ENCODE peak calls at places on chromosomes 12 and 14, in nine cellular contexts. One of them, this sample, is unnamed.

GRCh38 chr12:91902860-91903683 is 242.6 kb downstream of the BTG1 start:
- DNase-seq in AG10803: peak; percentile 52
- DNase-seq in HCT116: no peak
- DNase-seq in choroid plexus epithelial cell: peak; percentile 14
- DNase-seq in fibroblast of villous mesenchyme: no peak
- DNase-seq in PC-3: no peak
- DNase-seq in progenitor cell of endocrine pancreas: no peak
- DNase-seq in astrocyte: peak; percentile 51
- DNase-seq in epithelial cell of esophagus: peak; percentile 66
- DNase-seq in this sample: no peak

GRCh38 chr12:1815108-1815507 is 5.3 kb upstream of the LRTM2 start:
- DNase-seq in AG10803: no peak
- DNase-seq in HCT116: no peak
- DNase-seq in choroid plexus epithelial cell: no peak
- DNase-seq in fibroblast of villous mesenchyme: no peak
- DNase-seq in PC-3: no peak
- DNase-seq in progenitor cell of endocrine pancreas: no peak
- DNase-seq in astrocyte: no peak
- DNase-seq in epithelial cell of esophagus: no peak
- DNase-seq in this sample: no peak

GRCh38 chr14:68791078-68791983 is 1.5 kb downstream of the ZFP36L1 start:
- DNase-seq in AG10803: peak; percentile 42
- DNase-seq in HCT116: no peak
- DNase-seq in choroid plexus epithelial cell: peak; percentile 57
- DNase-seq in fibroblast of villous mesenchyme: peak; percentile 50
- DNase-seq in PC-3: peak; percentile 41
- DNase-seq in progenitor cell of endocrine pancreas: no peak
- DNase-seq in astrocyte: no peak
- DNase-seq in epithelial cell of esophagus: no peak
- DNase-seq in this sample: peak; percentile 49

GRCh38 chr12:57674691-57675090 is 19.2 kb upstream of the OS9 start:
- DNase-seq in AG10803: no peak
- DNase-seq in HCT116: no peak
- DNase-seq in choroid plexus epithelial cell: no peak
- DNase-seq in fibroblast of villous mesenchyme: no peak
- DNase-seq in PC-3: no peak
- DNase-seq in progenitor cell of endocrine pancreas: no peak
- DNase-seq in astrocyte: no peak
- DNase-seq in epithelial cell of esophagus: no peak
- DNase-seq in this sample: no peak

GRCh38 chr12:126343352-126343751 is 1278.1 kb downstream of the AACS start:
- DNase-seq in AG10803: no peak
- DNase-seq in HCT116: no peak
- DNase-seq in choroid plexus epithelial cell: no peak
- DNase-seq in fibroblast of villous mesenchyme: no peak
- DNase-seq in PC-3: no peak
- DNase-seq in progenitor cell of endocrine pancreas: no peak
- DNase-seq in astrocyte: no peak
- DNase-seq in epithelial cell of esophagus: no peak
- DNase-seq in this sample: no peak

GRCh38 chr12:23108957-23109356 is 484.0 kb downstream of the ETNK1 start:
- DNase-seq in AG10803: no peak
- DNase-seq in HCT116: no peak
- DNase-seq in choroid plexus epithelial cell: no peak
- DNase-seq in fibroblast of villous mesenchyme: no peak
- DNase-seq in PC-3: no peak
- DNase-seq in progenitor cell of endocrine pancreas: no peak
- DNase-seq in astrocyte: no peak
- DNase-seq in epithelial cell of esophagus: no peak
- DNase-seq in this sample: no peak

GRCh38 chr12:26471560-26471959 is 276.2 kb downstream of the SSPN start:
- DNase-seq in AG10803: peak; percentile 54
- DNase-seq in HCT116: no peak
- DNase-seq in choroid plexus epithelial cell: peak; percentile 64
- DNase-seq in fibroblast of villous mesenchyme: peak; percentile 25
- DNase-seq in PC-3: peak; percentile 23
- DNase-seq in progenitor cell of endocrine pancreas: no peak
- DNase-seq in astrocyte: peak; percentile 63
- DNase-seq in epithelial cell of esophagus: no peak
- DNase-seq in this sample: no peak

GRCh38 chr12:17108877-17109520 is 503.0 kb upstream of the LMO3 start:
- DNase-seq in AG10803: no peak
- DNase-seq in HCT116: no peak
- DNase-seq in choroid plexus epithelial cell: no peak
- DNase-seq in fibroblast of villous mesenchyme: no peak
- DNase-seq in PC-3: peak; percentile 62
- DNase-seq in progenitor cell of endocrine pancreas: no peak
- DNase-seq in astrocyte: peak; percentile 33
- DNase-seq in epithelial cell of esophagus: peak; percentile 38
- DNase-seq in this sample: no peak

DNA sequence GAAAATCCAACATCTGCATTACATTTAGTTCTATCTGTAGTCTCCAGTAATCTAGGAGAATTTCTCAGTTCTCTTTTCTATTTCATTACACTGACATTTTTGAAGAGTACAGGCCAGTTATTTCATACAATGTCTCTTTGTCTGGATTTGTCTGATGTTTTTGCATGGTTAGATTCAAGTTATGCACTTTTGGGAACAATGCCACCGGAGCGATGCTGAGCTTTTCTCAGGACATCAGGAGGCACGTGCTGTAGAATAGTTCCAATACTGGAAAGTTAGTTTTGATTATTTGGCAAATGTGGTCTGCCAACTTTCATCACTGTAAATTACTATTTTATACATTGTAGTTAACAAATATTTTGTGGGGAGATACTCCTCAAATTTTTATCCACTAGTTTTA is 43.1 kb downstream of the ALDH1L2 start:
- DNase-seq in AG10803: peak; percentile 18
- DNase-seq in HCT116: no peak
- DNase-seq in choroid plexus epithelial cell: no peak
- DNase-seq in fibroblast of villous mesenchyme: no peak
- DNase-seq in PC-3: no peak
- DNase-seq in progenitor cell of endocrine pancreas: no peak
- DNase-seq in astrocyte: peak; percentile 68
- DNase-seq in epithelial cell of esophagus: no peak
- DNase-seq in this sample: no peak
- TF ChIP-seq CTCF in AG10803: no peak
- TF ChIP-seq CTCF in HCT116: no peak
- TF ChIP-seq CTCF in choroid plexus epithelial cell: no peak
- TF ChIP-seq CTCF in fibroblast of villous mesenchyme: no peak
- TF ChIP-seq CTCF in PC-3: no peak
- TF ChIP-seq CTCF in progenitor cell of endocrine pancreas: no peak
- TF ChIP-seq CTCF in astrocyte: no peak
- TF ChIP-seq CTCF in epithelial cell of esophagus: no peak
- TF ChIP-seq CTCF in this sample: no peak

GRCh38 chr12:66713984-66714383 is 35.1 kb upstream of the GRIP1 start:
- DNase-seq in AG10803: no peak
- DNase-seq in HCT116: no peak
- DNase-seq in choroid plexus epithelial cell: no peak
- DNase-seq in fibroblast of villous mesenchyme: no peak
- DNase-seq in PC-3: no peak
- DNase-seq in progenitor cell of endocrine pancreas: no peak
- DNase-seq in astrocyte: no peak
- DNase-seq in epithelial cell of esophagus: no peak
- DNase-seq in this sample: no peak

GRCh38 chr12:66716522-66716921 is 37.6 kb upstream of the GRIP1 start:
- DNase-seq in AG10803: no peak
- DNase-seq in HCT116: no peak
- DNase-seq in choroid plexus epithelial cell: no peak
- DNase-seq in fibroblast of villous mesenchyme: no peak
- DNase-seq in PC-3: no peak
- DNase-seq in progenitor cell of endocrine pancreas: no peak
- DNase-seq in astrocyte: no peak
- DNase-seq in epithelial cell of esophagus: no peak
- DNase-seq in this sample: no peak

GRCh38 chr12:66719862-66720261 is 41.0 kb upstream of the GRIP1 start:
- DNase-seq in AG10803: no peak
- DNase-seq in HCT116: no peak
- DNase-seq in choroid plexus epithelial cell: no peak
- DNase-seq in fibroblast of villous mesenchyme: no peak
- DNase-seq in PC-3: no peak
- DNase-seq in progenitor cell of endocrine pancreas: no peak
- DNase-seq in astrocyte: no peak
- DNase-seq in epithelial cell of esophagus: no peak
- DNase-seq in this sample: no peak

GRCh38 chr12:66714709-66715108 is 35.8 kb upstream of the GRIP1 start:
- DNase-seq in AG10803: no peak
- DNase-seq in HCT116: no peak
- DNase-seq in choroid plexus epithelial cell: no peak
- DNase-seq in fibroblast of villous mesenchyme: no peak
- DNase-seq in PC-3: no peak
- DNase-seq in progenitor cell of endocrine pancreas: no peak
- DNase-seq in astrocyte: no peak
- DNase-seq in epithelial cell of esophagus: no peak
- DNase-seq in this sample: no peak

GRCh38 chr12:66717049-66717448 is 38.2 kb upstream of the GRIP1 start:
- DNase-seq in AG10803: no peak
- DNase-seq in HCT116: no peak
- DNase-seq in choroid plexus epithelial cell: no peak
- DNase-seq in fibroblast of villous mesenchyme: no peak
- DNase-seq in PC-3: peak; percentile 38
- DNase-seq in progenitor cell of endocrine pancreas: no peak
- DNase-seq in astrocyte: no peak
- DNase-seq in epithelial cell of esophagus: no peak
- DNase-seq in this sample: no peak
- TF ChIP-seq CTCF in AG10803: no peak
- TF ChIP-seq CTCF in HCT116: no peak
- TF ChIP-seq CTCF in choroid plexus epithelial cell: no peak
- TF ChIP-seq CTCF in fibroblast of villous mesenchyme: no peak
- TF ChIP-seq CTCF in PC-3: peak; percentile 61
- TF ChIP-seq CTCF in progenitor cell of endocrine pancreas: no peak
- TF ChIP-seq CTCF in astrocyte: no peak
- TF ChIP-seq CTCF in epithelial cell of esophagus: peak; percentile 4
- TF ChIP-seq CTCF in this sample: no peak

GRCh38 chr14:58640959-58641358 is 3.2 kb downstream of the DACT1 start:
- DNase-seq in AG10803: no peak
- DNase-seq in HCT116: no peak
- DNase-seq in choroid plexus epithelial cell: no peak
- DNase-seq in fibroblast of villous mesenchyme: no peak
- DNase-seq in PC-3: no peak
- DNase-seq in progenitor cell of endocrine pancreas: no peak
- DNase-seq in astrocyte: no peak
- DNase-seq in epithelial cell of esophagus: no peak
- DNase-seq in this sample: no peak

GRCh38 chr14:58639842-58640484 is 2.2 kb downstream of the DACT1 start:
- DNase-seq in AG10803: peak; percentile 96
- DNase-seq in HCT116: peak; percentile 62
- DNase-seq in choroid plexus epithelial cell: peak; percentile 93
- DNase-seq in fibroblast of villous mesenchyme: peak; percentile 84
- DNase-seq in PC-3: peak; percentile 96
- DNase-seq in progenitor cell of endocrine pancreas: no peak
- DNase-seq in astrocyte: peak; percentile 84
- DNase-seq in epithelial cell of esophagus: peak; percentile 69
- DNase-seq in this sample: peak; percentile 66

GRCh38 chr14:58638231-58639205 is 756 bp downstream of the DACT1 start:
- DNase-seq in AG10803: peak; percentile 36
- DNase-seq in HCT116: no peak
- DNase-seq in choroid plexus epithelial cell: peak; percentile 45
- DNase-seq in fibroblast of villous mesenchyme: peak; percentile 44
- DNase-seq in PC-3: peak; percentile 49
- DNase-seq in progenitor cell of endocrine pancreas: no peak
- DNase-seq in astrocyte: peak; percentile 31
- DNase-seq in epithelial cell of esophagus: peak; percentile 16
- DNase-seq in this sample: no peak

GRCh38 chr14:58643366-58643765 is 5.6 kb downstream of the DACT1 start:
- DNase-seq in AG10803: no peak
- DNase-seq in HCT116: no peak
- DNase-seq in choroid plexus epithelial cell: no peak
- DNase-seq in fibroblast of villous mesenchyme: peak; percentile 6
- DNase-seq in PC-3: no peak
- DNase-seq in progenitor cell of endocrine pancreas: no peak
- DNase-seq in astrocyte: no peak
- DNase-seq in epithelial cell of esophagus: no peak
- DNase-seq in this sample: no peak

GRCh38 chr14:58641509-58641908 is 3.7 kb downstream of the DACT1 start:
- DNase-seq in AG10803: no peak
- DNase-seq in HCT116: no peak
- DNase-seq in choroid plexus epithelial cell: no peak
- DNase-seq in fibroblast of villous mesenchyme: no peak
- DNase-seq in PC-3: peak; percentile 45
- DNase-seq in progenitor cell of endocrine pancreas: no peak
- DNase-seq in astrocyte: no peak
- DNase-seq in epithelial cell of esophagus: peak; percentile 17
- DNase-seq in this sample: peak; percentile 6
- TF ChIP-seq CTCF in AG10803: peak; percentile 7
- TF ChIP-seq CTCF in HCT116: peak; percentile 48
- TF ChIP-seq CTCF in choroid plexus epithelial cell: peak; percentile 50
- TF ChIP-seq CTCF in fibroblast of villous mesenchyme: peak; percentile 16
- TF ChIP-seq CTCF in PC-3: peak; percentile 84
- TF ChIP-seq CTCF in progenitor cell of endocrine pancreas: peak; percentile 7
- TF ChIP-seq CTCF in astrocyte: no peak
- TF ChIP-seq CTCF in epithelial cell of esophagus: peak; percentile 31
- TF ChIP-seq CTCF in this sample: no peak

GRCh38 chr14:65104791-65105190 is 2.5 kb upstream of the MAX start:
- DNase-seq in AG10803: no peak
- DNase-seq in HCT116: no peak
- DNase-seq in choroid plexus epithelial cell: no peak
- DNase-seq in fibroblast of villous mesenchyme: no peak
- DNase-seq in PC-3: no peak
- DNase-seq in progenitor cell of endocrine pancreas: no peak
- DNase-seq in astrocyte: no peak
- DNase-seq in epithelial cell of esophagus: no peak
- DNase-seq in this sample: no peak

GRCh38 chr14:65100905-65101541 is 1.3 kb downstream of the MAX start:
- DNase-seq in AG10803: no peak
- DNase-seq in HCT116: no peak
- DNase-seq in choroid plexus epithelial cell: peak; percentile 13
- DNase-seq in fibroblast of villous mesenchyme: peak; percentile 16
- DNase-seq in PC-3: no peak
- DNase-seq in progenitor cell of endocrine pancreas: no peak
- DNase-seq in astrocyte: peak; percentile 15
- DNase-seq in epithelial cell of esophagus: no peak
- DNase-seq in this sample: peak; percentile 1

GRCh38 chr14:65101631-65102440 is 481 bp downstream of the MAX start:
- DNase-seq in AG10803: no peak
- DNase-seq in HCT116: no peak
- DNase-seq in choroid plexus epithelial cell: no peak
- DNase-seq in fibroblast of villous mesenchyme: peak; percentile 6
- DNase-seq in PC-3: no peak
- DNase-seq in progenitor cell of endocrine pancreas: peak; percentile 31
- DNase-seq in astrocyte: no peak
- DNase-seq in epithelial cell of esophagus: no peak
- DNase-seq in this sample: peak; percentile 8

GRCh38 chr14:65102441-65103149 is at the start of gene MAX:
- DNase-seq in AG10803: peak; percentile 99
- DNase-seq in HCT116: peak; percentile 96
- DNase-seq in choroid plexus epithelial cell: peak; percentile 99
- DNase-seq in fibroblast of villous mesenchyme: peak; percentile 99
- DNase-seq in PC-3: peak; percentile 98
- DNase-seq in progenitor cell of endocrine pancreas: peak; percentile 94
- DNase-seq in astrocyte: peak; percentile 97
- DNase-seq in epithelial cell of esophagus: peak; percentile 99
- DNase-seq in this sample: peak; percentile 98

DNA sequence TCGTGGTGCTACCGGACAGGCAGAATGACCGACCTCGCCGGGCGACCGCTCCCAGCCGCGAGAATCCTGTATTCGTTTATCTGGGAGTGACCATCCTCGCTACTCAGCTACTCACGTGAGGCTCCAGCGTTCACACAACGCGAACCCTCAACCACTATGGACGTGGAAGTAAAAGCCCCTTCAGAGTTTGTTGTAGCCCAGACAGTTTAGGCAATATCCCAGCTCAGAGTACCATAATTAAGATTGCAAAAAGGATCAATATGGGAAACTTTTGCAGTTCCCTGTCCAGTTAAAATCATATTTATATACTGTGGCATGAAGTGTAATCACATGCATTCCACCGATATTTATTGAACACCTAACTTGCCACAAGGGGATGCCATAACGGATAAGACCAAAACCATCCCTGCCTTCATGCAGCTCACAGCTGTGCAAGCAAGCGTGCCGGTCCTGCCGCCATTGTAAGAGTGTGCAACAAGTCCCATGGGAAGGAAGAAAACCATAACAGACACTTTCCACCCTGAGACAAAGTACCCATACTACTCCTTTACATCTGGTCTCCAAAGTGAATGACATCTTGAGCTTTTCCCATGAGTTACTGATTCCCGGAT is 938 bp upstream of the MAX start:
- DNase-seq in AG10803: peak; percentile 36
- DNase-seq in HCT116: no peak
- DNase-seq in choroid plexus epithelial cell: peak; percentile 35
- DNase-seq in fibroblast of villous mesenchyme: peak; percentile 25
- DNase-seq in PC-3: peak; percentile 29
- DNase-seq in progenitor cell of endocrine pancreas: no peak
- DNase-seq in astrocyte: no peak
- DNase-seq in epithelial cell of esophagus: no peak
- DNase-seq in this sample: peak; percentile 13
- TF ChIP-seq CTCF in AG10803: peak; percentile 40
- TF ChIP-seq CTCF in HCT116: peak; percentile 31
- TF ChIP-seq CTCF in choroid plexus epithelial cell: peak; percentile 28
- TF ChIP-seq CTCF in fibroblast of villous mesenchyme: peak; percentile 25
- TF ChIP-seq CTCF in PC-3: peak; percentile 50
- TF ChIP-seq CTCF in progenitor cell of endocrine pancreas: no peak
- TF ChIP-seq CTCF in astrocyte: no peak
- TF ChIP-seq CTCF in epithelial cell of esophagus: peak; percentile 14
- TF ChIP-seq CTCF in this sample: no peak